ENCODE peak calls at places on chromosomes 5 and 9, in six cellular contexts. Y is stimulated activated CD8-positive, alpha-beta memory T cell treated with anti-CD3 and anti-CD28 coated beads, Interleukin-12 subunit alpha, Interleukin-12 subunit beta, amount 100 ng/mL, for 1 hour; W is CD8-positive, alpha-beta memory T cell; D is activated CD4-positive, alpha-beta T cell treated with anti-CD3 and anti-CD28 coated beads for 24 hours; K is EL; L is stromal cell of bone marrow. E is an unnamed sample.

GRCh38 chr5:153079396-153079795 is 411.1 kb upstream of the GRIA1 start:
- DNase-seq in Y (no peak), W (no peak), D (no peak), K (no peak), L (no peak), E (no peak)

GRCh38 chr5:160260881-160261815 is 31.8 kb downstream of the FABP6 start:
- DNase-seq in Y (no peak), W (no peak), D (no peak), K (peak; percentile 21), L (no peak), E (peak; percentile 45)

GRCh38 chr5:159262472-159262858 is 625 bp upstream of the UBLCP1 start:
- DNase-seq in Y (no peak), W (no peak), D (no peak), K (peak; percentile 56), L (no peak), E (peak; percentile 70)

GRCh38 chr5:141878186-141878770 is at the start of gene PCDH1:
- DNase-seq in Y (no peak), W (peak; percentile 20), D (no peak), K (peak; percentile 36), L (no peak), E (peak; percentile 52)

GRCh38 chr9:347667-348292 is 133.1 kb downstream of the DOCK8 start:
- DNase-seq in Y (no peak), W (no peak), D (no peak), K (peak; percentile 31), L (peak; percentile 15), E (peak; percentile 54)

GRCh38 chr5:109511980-109512744 is 102.4 kb upstream of the PJA2 start:
- DNase-seq in Y (no peak), W (no peak), D (no peak), K (no peak), L (no peak), E (no peak)

GRCh38 chr9:27124151-27124550 is 15.1 kb downstream of the TEK start:
- DNase-seq in Y (no peak), W (no peak), D (no peak), K (no peak), L (no peak), E (no peak)

GRCh38 chr9:4750021-4750673 is 9.1 kb upstream of the AK3 start:
- DNase-seq in Y (no peak), W (peak; percentile 11), D (no peak), K (peak; percentile 55), L (no peak), E (peak; percentile 69)

GRCh38 chr9:111621895-111622480 is 9.1 kb upstream of the DNAJC25 start:
- DNase-seq in Y (no peak), W (no peak), D (no peak), K (peak; percentile 41), L (no peak), E (peak; percentile 61)

GRCh38 chr5:1502046-1502736 is 21.6 kb downstream of the LPCAT1 start:
- DNase-seq in Y (no peak), W (peak; percentile 51), D (no peak), K (no peak), L (no peak), E (no peak)

GRCh38 chr5:107636555-107636954 is 34.2 kb downstream of the EFNA5 start:
- DNase-seq in Y (no peak), W (no peak), D (no peak), K (no peak), L (peak; percentile 7), E (no peak)

GRCh38 chr9:130104413-130105193 is 50.9 kb downstream of the GPR107 start:
- DNase-seq in Y (no peak), W (no peak), D (no peak), K (no peak), L (no peak), E (no peak)

GRCh38 chr9:38526571-38526970 is 93.8 kb downstream of the ANKRD18A start:
- DNase-seq in Y (no peak), W (no peak), D (no peak), K (no peak), L (no peak), E (no peak)

GRCh38 chr9:281753-282645 is 67.3 kb downstream of the DOCK8 start:
- DNase-seq in Y (no peak), W (peak; percentile 25), D (no peak), K (no peak), L (no peak), E (no peak)

GRCh38 chr5:6480133-6481051 is 31.7 kb downstream of the UBE2QL1 start:
- DNase-seq in Y (no peak), W (no peak), D (no peak), K (no peak), L (no peak), E (no peak)

GRCh38 chr9:74570879-74571512 is 73.9 kb downstream of the RORB start:
- DNase-seq in Y (no peak), W (no peak), D (no peak), K (peak; percentile 17), L (no peak), E (peak; percentile 40)

GRCh38 chr5:16891043-16891442 is 45.0 kb downstream of the MYO10 start:
- DNase-seq in Y (no peak), W (no peak), D (no peak), K (no peak), L (no peak), E (no peak)

GRCh38 chr9:113599647-113600476 is 136.3 kb downstream of the RGS3 start:
- DNase-seq in Y (no peak), W (no peak), D (no peak), K (peak; percentile 95), L (peak; percentile 91), E (peak; percentile 97)

GRCh38 chr9:129009584-129010141 is 18.5 kb downstream of the SH3GLB2 start:
- DNase-seq in Y (no peak), W (no peak), D (no peak), K (no peak), L (no peak), E (no peak)

GRCh38 chr5:92907914-92908606 is 673.0 kb downstream of the NR2F1-AS1 start:
- DNase-seq in Y (no peak), W (no peak), D (no peak), K (peak; percentile 76), L (peak; percentile 34), E (peak; percentile 72)

GRCh38 chr5:59040007-59040803 is 457.3 kb downstream of the RAB3C start:
- DNase-seq in Y (no peak), W (no peak), D (no peak), K (no peak), L (no peak), E (no peak)

GRCh38 chr9:93954436-93955355 is at the start of gene BARX1:
- DNase-seq in Y (no peak), W (no peak), D (no peak), K (no peak), L (no peak), E (no peak)

GRCh38 chr9:93265972-93266371 is 82.0 kb downstream of the WNK2 start:
- DNase-seq in Y (no peak), W (no peak), D (no peak), K (no peak), L (no peak), E (no peak)

GRCh38 chr9:91785403-91785917 is 164.6 kb downstream of the ROR2 start:
- DNase-seq in Y (no peak), W (no peak), D (no peak), K (no peak), L (no peak), E (no peak)

E was measured in ELR.